ENCODE peak calls at places on chromosomes 16 and 17, in eight cellular contexts. D is NCI-H1092; P is activated naive CD4-positive, alpha-beta T cell treated with anti-CD3 and anti-CD28 coated beads, Interleukin-2, amount 10 ng/mL, durations not matched to agents 7 days and 5 days; A is mucosa of gallbladder; M is NCI-H510A; W is AG09319; K is activated CD4-positive, alpha-beta memory T cell treated with anti-CD3 and anti-CD28 coated beads, Interleukin-2, amount 10 ng/mL, durations not matched to agents 7 days and 5 days; S is iris pigment epithelial cell. H is an unnamed sample.

GRCh38 chr16:1181715-1182671 is 29.1 kb downstream of the CACNA1H start:
- DNase-seq in D (no peak), P (no peak), A (peak), M (no peak), W (no peak), K (no peak), S (peak), H (peak)

GRCh38 chr16:3032624-3033023 is 4.1 kb downstream of the BICDL2 start:
- DNase-seq in D (no peak), P (no peak), A (no peak), M (no peak), W (no peak), K (no peak), S (no peak), H (no peak)

GRCh38 chr16:21598676-21599157 is 660 bp upstream of the METTL9 start:
- DNase-seq in D (no peak), P (no peak), A (no peak), M (no peak), W (no peak), K (no peak), S (peak), H (peak)

GRCh38 chr17:72119963-72120877 is 600 bp upstream of the SOX9 start:
- DNase-seq in D (peak), P (no peak), A (no peak), M (peak), W (no peak), K (no peak), S (peak), H (peak)

GRCh38 chr16:68416057-68417046 is 32.0 kb downstream of the SMPD3 start:
- DNase-seq in D (peak), P (no peak), A (peak), M (peak), W (no peak), K (no peak), S (no peak), H (no peak)

GRCh38 chr16:54911079-54911478 is 19.6 kb upstream of the IRX5 start:
- DNase-seq in D (no peak), P (no peak), A (no peak), M (no peak), W (no peak), K (no peak), S (no peak), H (no peak)

GRCh38 chr16:85584192-85584757 is 28.8 kb upstream of the GSE1 start:
- DNase-seq in D (no peak), P (no peak), A (no peak), M (no peak), W (no peak), K (no peak), S (no peak), H (no peak)

GRCh38 chr16:28935924-28936783 is 4.4 kb downstream of the CD19 start:
- DNase-seq in D (peak), P (peak), A (peak), M (no peak), W (no peak), K (peak), S (peak), H (peak)

GRCh38 chr17:75505640-75506039 is 9.7 kb downstream of the CASKIN2 start:
- DNase-seq in D (no peak), P (no peak), A (no peak), M (no peak), W (no peak), K (no peak), S (no peak), H (no peak)

GRCh38 chr17:54494731-54495715 is 405.6 kb upstream of the TOM1L1 start:
- DNase-seq in D (no peak), P (no peak), A (no peak), M (no peak), W (no peak), K (no peak), S (no peak), H (no peak)

GRCh38 chr17:28725660-28726395 is at the start of gene TLCD1:
- DNase-seq in D (peak), P (peak), A (no peak), M (peak), W (no peak), K (peak), S (peak), H (peak)

GRCh38 chr16:85718682-85719081 is 29.9 kb upstream of the GINS2 start:
- DNase-seq in D (no peak), P (peak), A (no peak), M (peak), W (no peak), K (no peak), S (no peak), H (peak)

GRCh38 chr16:27334874-27335273 is 21.1 kb downstream of the IL4R start:
- DNase-seq in D (no peak), P (no peak), A (no peak), M (no peak), W (no peak), K (no peak), S (no peak), H (no peak)

GRCh38 chr16:81319221-81319912 is 4.6 kb downstream of the GAN start:
- DNase-seq in D (no peak), P (no peak), A (no peak), M (no peak), W (no peak), K (no peak), S (peak), H (peak)

GRCh38 chr16:27284865-27285675 is 16.5 kb upstream of the NSMCE1 start:
- DNase-seq in D (no peak), P (no peak), A (no peak), M (no peak), W (no peak), K (no peak), S (no peak), H (no peak)

GRCh38 chr16:11390573-11391495 is 45.6 kb downstream of the RMI2 start:
- DNase-seq in D (peak), P (no peak), A (no peak), M (no peak), W (no peak), K (no peak), S (no peak), H (no peak)

GRCh38 chr16:71367243-71367976 is 8.9 kb downstream of the CALB2 start:
- DNase-seq in D (peak), P (peak), A (peak), M (peak), W (no peak), K (peak), S (peak), H (peak)

GRCh38 chr17:21007646-21008045 is 35.2 kb downstream of the USP22 start:
- DNase-seq in D (no peak), P (no peak), A (no peak), M (no peak), W (no peak), K (no peak), S (no peak), H (no peak)

GRCh38 chr16:2331932-2332267 is 8.6 kb downstream of the ABCA3 start:
- DNase-seq in D (no peak), P (no peak), A (no peak), M (no peak), W (no peak), K (no peak), S (no peak), H (no peak)

GRCh38 chr17:6460531-6461161 is 16.4 kb downstream of the PIMREG start:
- DNase-seq in D (no peak), P (no peak), A (no peak), M (no peak), W (no peak), K (no peak), S (no peak), H (no peak)

GRCh38 chr17:33664116-33664840 is 371.2 kb upstream of the ASIC2 start:
- DNase-seq in D (no peak), P (no peak), A (no peak), M (no peak), W (no peak), K (no peak), S (no peak), H (no peak)

GRCh38 chr16:57795431-57795878 is 6.8 kb downstream of the KIFC3 start:
- DNase-seq in D (no peak), P (peak), A (no peak), M (peak), W (no peak), K (peak), S (peak), H (peak)

GRCh38 chr17:4969551-4970231 is 2.1 kb upstream of the SPAG7 start:
- DNase-seq in D (no peak), P (no peak), A (no peak), M (peak), W (no peak), K (no peak), S (peak), H (peak)

GRCh38 chr16:70695351-70696070 is 9.7 kb upstream of the MTSS2 start:
- DNase-seq in D (peak), P (peak), A (peak), M (peak), W (no peak), K (peak), S (no peak), H (peak)

GRCh38 chr17:63598284-63598683 is 2.4 kb upstream of the TACO1 start:
- DNase-seq in D (no peak), P (no peak), A (no peak), M (no peak), W (no peak), K (no peak), S (peak), H (no peak)

GRCh38 chr16:10629592-10629963 is 49.2 kb upstream of the EMP2 start:
- DNase-seq in D (no peak), P (no peak), A (peak), M (no peak), W (no peak), K (no peak), S (no peak), H (no peak)

GRCh38 chr16:9177861-9178260 is 86.4 kb downstream of the HAPSTR1 start:
- DNase-seq in D (no peak), P (no peak), A (no peak), M (no peak), W (no peak), K (no peak), S (no peak), H (no peak)

GRCh38 chr17:43118679-43119615 is 6.2 kb downstream of the BRCA1 start:
- DNase-seq in D (no peak), P (no peak), A (no peak), M (no peak), W (no peak), K (no peak), S (peak), H (no peak)

GRCh38 chr17:40618754-40619625 is 28.6 kb downstream of the SMARCE1 start:
- DNase-seq in D (no peak), P (no peak), A (no peak), M (no peak), W (no peak), K (no peak), S (no peak), H (no peak)

GRCh38 chr16:88534731-88535141 is 35.5 kb upstream of the ZC3H18 start:
- DNase-seq in D (no peak), P (peak), A (no peak), M (no peak), W (no peak), K (no peak), S (peak), H (no peak)

GRCh38 chr16:17578921-17579876 is 108.4 kb upstream of the XYLT1 start:
- DNase-seq in D (peak), P (peak), A (peak), M (peak), W (peak), K (peak), S (peak), H (peak)

GRCh38 chr16:56212144-56212543 is 20.9 kb downstream of the GNAO1 start:
- DNase-seq in D (no peak), P (no peak), A (no peak), M (no peak), W (no peak), K (no peak), S (no peak), H (peak)

GRCh38 chr16:21301168-21301894 is 23.2 kb upstream of the CRYM start:
- DNase-seq in D (peak), P (peak), A (peak), M (peak), W (no peak), K (peak), S (peak), H (peak)

GRCh38 chr17:17766351-17767095 is 70.3 kb downstream of the SREBF1 start:
- DNase-seq in D (no peak), P (peak), A (no peak), M (peak), W (no peak), K (no peak), S (no peak), H (no peak)

GRCh38 chr17:81002013-81002384 is 10.4 kb downstream of the CHMP6 start:
- DNase-seq in D (no peak), P (peak), A (no peak), M (no peak), W (no peak), K (no peak), S (no peak), H (no peak)

GRCh38 chr16:55489119-55489955 is 10.3 kb downstream of the MMP2 start:
- DNase-seq in D (no peak), P (no peak), A (no peak), M (no peak), W (no peak), K (no peak), S (no peak), H (no peak)

GRCh38 chr17:61443475-61443882 is 8.7 kb upstream of the TBX4 start:
- DNase-seq in D (no peak), P (no peak), A (no peak), M (no peak), W (no peak), K (no peak), S (no peak), H (no peak)

GRCh38 chr17:33389506-33390141 is 96.5 kb upstream of the ASIC2 start:
- DNase-seq in D (no peak), P (no peak), A (no peak), M (no peak), W (no peak), K (no peak), S (peak), H (no peak)